ENCODE peak calls at places on chromosomes 2 and 18, in four cellular contexts. One of them, this sample, is unnamed. For H3K4me1, the result is how much of the 10 kb centered on the place peaks cover.

GRCh38 chr2:97673915-97674283 is 4.4 kb downstream of the C2orf92 start:
- DNase-seq in body of pancreas: no peak
- DNase-seq in effector memory CD4-positive, alpha-beta T cell: no peak
- DNase-seq in left ventricle myocardium inferior: no peak
- DNase-seq in this sample: no peak

GRCh38 chr2:157540102-157540501 is 88.6 kb downstream of the ACVR1C start:
- DNase-seq in body of pancreas: no peak
- DNase-seq in effector memory CD4-positive, alpha-beta T cell: no peak
- DNase-seq in left ventricle myocardium inferior: no peak
- DNase-seq in this sample: no peak

GRCh38 chr2:226985227-226985946 is 149.5 kb downstream of the RHBDD1 start:
- DNase-seq in body of pancreas: peak
- DNase-seq in effector memory CD4-positive, alpha-beta T cell: no peak
- DNase-seq in left ventricle myocardium inferior: no peak
- DNase-seq in this sample: peak

GRCh38 chr2:224286923-224287322 is 115.0 kb downstream of the FAM124B start:
- DNase-seq in body of pancreas: no peak
- DNase-seq in effector memory CD4-positive, alpha-beta T cell: no peak
- DNase-seq in left ventricle myocardium inferior: no peak
- DNase-seq in this sample: no peak

GRCh38 chr18:36274296-36274695 is 23.2 kb upstream of the FHOD3 start:
- DNase-seq in body of pancreas: no peak
- DNase-seq in effector memory CD4-positive, alpha-beta T cell: no peak
- DNase-seq in left ventricle myocardium inferior: no peak
- DNase-seq in this sample: no peak

GRCh38 chr2:133054297-133054696 is 384.3 kb upstream of the LYPD1 start:
- DNase-seq in body of pancreas: no peak
- DNase-seq in effector memory CD4-positive, alpha-beta T cell: no peak
- DNase-seq in left ventricle myocardium inferior: no peak
- DNase-seq in this sample: no peak

GRCh38 chr2:179886-180285 is 83.9 kb downstream of the SH3YL1 start:
- DNase-seq in body of pancreas: no peak
- DNase-seq in effector memory CD4-positive, alpha-beta T cell: no peak
- DNase-seq in left ventricle myocardium inferior: no peak
- DNase-seq in this sample: no peak

GRCh38 chr18:12307251-12307736 is 747 bp upstream of the TUBB6 start:
- DNase-seq in body of pancreas: no peak
- DNase-seq in effector memory CD4-positive, alpha-beta T cell: no peak
- DNase-seq in left ventricle myocardium inferior: peak
- DNase-seq in this sample: peak

GRCh38 chr2:24512836-24513235 is 21.8 kb downstream of the NCOA1 start:
- DNase-seq in body of pancreas: no peak
- DNase-seq in effector memory CD4-positive, alpha-beta T cell: no peak
- DNase-seq in left ventricle myocardium inferior: no peak
- DNase-seq in this sample: no peak

GRCh38 chr2:88016948-88017779 is 817 bp upstream of the RNU2-63P start:
- DNase-seq in body of pancreas: peak
- DNase-seq in effector memory CD4-positive, alpha-beta T cell: peak
- DNase-seq in left ventricle myocardium inferior: peak
- DNase-seq in this sample: no peak

GRCh38 chr18:29853126-29853525 is 1189.4 kb downstream of the DSC3 start:
- DNase-seq in body of pancreas: no peak
- DNase-seq in effector memory CD4-positive, alpha-beta T cell: no peak
- DNase-seq in left ventricle myocardium inferior: no peak
- DNase-seq in this sample: no peak

GRCh38 chr2:121860033-121860810 is 104.8 kb downstream of the TSN start:
- DNase-seq in body of pancreas: no peak
- DNase-seq in effector memory CD4-positive, alpha-beta T cell: no peak
- DNase-seq in left ventricle myocardium inferior: no peak
- DNase-seq in this sample: no peak

GRCh38 chr2:9708683-9709538 is 78.1 kb upstream of the YWHAQ start:
- DNase-seq in body of pancreas: no peak
- DNase-seq in effector memory CD4-positive, alpha-beta T cell: no peak
- DNase-seq in left ventricle myocardium inferior: no peak
- DNase-seq in this sample: no peak

GRCh38 chr2:207812058-207812857 is 42.6 kb upstream of the FZD5 start:
- DNase-seq in body of pancreas: no peak
- DNase-seq in effector memory CD4-positive, alpha-beta T cell: no peak
- DNase-seq in left ventricle myocardium inferior: no peak
- DNase-seq in this sample: no peak

DNA sequence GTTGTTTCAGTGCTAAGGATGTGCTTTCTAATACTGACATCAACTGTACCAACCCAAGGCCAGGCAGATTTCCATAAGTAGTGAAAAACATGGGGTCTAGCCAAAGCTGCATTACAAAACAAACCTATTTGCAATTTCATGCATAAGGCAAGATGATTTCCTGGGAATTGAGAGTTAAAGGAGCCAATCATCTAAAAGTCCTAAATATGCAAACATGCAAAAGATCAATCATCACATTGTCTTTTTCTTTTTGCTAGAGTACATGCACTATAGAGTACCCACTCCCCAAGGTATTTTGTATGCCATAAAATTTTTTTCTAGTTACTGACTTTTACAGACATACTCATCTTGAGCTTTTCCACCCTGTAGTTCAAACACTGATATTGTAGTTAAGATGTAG is 22.5 kb downstream of the HNRNPLL start:
- DNase-seq in body of pancreas: no peak
- DNase-seq in effector memory CD4-positive, alpha-beta T cell: no peak
- DNase-seq in left ventricle myocardium inferior: no peak
- DNase-seq in this sample: no peak
- H3K4me1 ChIP-seq in body of pancreas: under half
- H3K4me1 ChIP-seq in effector memory CD4-positive, alpha-beta T cell: under half
- H3K4me1 ChIP-seq in left ventricle myocardium inferior: under half
- H3K4me1 ChIP-seq in this sample: under half

GRCh38 chr2:64007924-64008323 is 11.3 kb downstream of the VPS54 start:
- DNase-seq in body of pancreas: no peak
- DNase-seq in effector memory CD4-positive, alpha-beta T cell: no peak
- DNase-seq in left ventricle myocardium inferior: no peak
- DNase-seq in this sample: no peak
- H3K4me3 ChIP-seq in body of pancreas: no peak
- H3K4me3 ChIP-seq in effector memory CD4-positive, alpha-beta T cell: no peak
- H3K4me3 ChIP-seq in left ventricle myocardium inferior: no peak
- H3K4me3 ChIP-seq in this sample: no peak

GRCh38 chr2:123771928-123772632 is 253.0 kb upstream of the CNTNAP5 start:
- DNase-seq in body of pancreas: no peak
- DNase-seq in effector memory CD4-positive, alpha-beta T cell: no peak
- DNase-seq in left ventricle myocardium inferior: no peak
- DNase-seq in this sample: no peak

GRCh38 chr2:123777116-123777515 is 248.0 kb upstream of the CNTNAP5 start:
- DNase-seq in body of pancreas: no peak
- DNase-seq in effector memory CD4-positive, alpha-beta T cell: no peak
- DNase-seq in left ventricle myocardium inferior: no peak
- DNase-seq in this sample: no peak
- H3K27ac ChIP-seq in body of pancreas: no peak
- H3K27ac ChIP-seq in effector memory CD4-positive, alpha-beta T cell: no peak
- H3K27ac ChIP-seq in left ventricle myocardium inferior: no peak
- H3K27ac ChIP-seq in this sample: no peak

DNA sequence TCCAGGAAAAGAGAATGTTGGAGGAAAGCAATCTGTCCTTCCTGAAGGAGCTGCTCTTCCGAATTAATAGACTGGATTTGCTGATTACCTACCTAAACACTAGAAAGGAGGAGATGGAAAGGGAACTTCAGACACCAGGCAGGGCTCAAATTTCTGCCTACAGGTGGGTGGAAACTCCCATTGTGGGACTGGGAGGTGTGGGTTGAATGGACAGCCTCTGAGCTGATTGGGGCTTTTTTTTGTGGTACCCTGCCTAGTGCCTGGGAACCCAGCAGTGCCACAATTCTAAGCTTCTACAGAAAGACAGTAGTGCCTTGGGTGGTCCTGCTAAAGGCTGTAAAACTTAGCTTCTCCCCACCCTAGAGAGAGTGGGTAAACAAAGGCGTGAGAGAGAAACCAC is 6.3 kb downstream of the CASP8 start:
- DNase-seq in body of pancreas: no peak
- DNase-seq in effector memory CD4-positive, alpha-beta T cell: no peak
- DNase-seq in left ventricle myocardium inferior: no peak
- DNase-seq in this sample: no peak
- H3K4me1 ChIP-seq in body of pancreas: under half
- H3K4me1 ChIP-seq in effector memory CD4-positive, alpha-beta T cell: half or more
- H3K4me1 ChIP-seq in left ventricle myocardium inferior: under half
- H3K4me1 ChIP-seq in this sample: under half

DNA sequence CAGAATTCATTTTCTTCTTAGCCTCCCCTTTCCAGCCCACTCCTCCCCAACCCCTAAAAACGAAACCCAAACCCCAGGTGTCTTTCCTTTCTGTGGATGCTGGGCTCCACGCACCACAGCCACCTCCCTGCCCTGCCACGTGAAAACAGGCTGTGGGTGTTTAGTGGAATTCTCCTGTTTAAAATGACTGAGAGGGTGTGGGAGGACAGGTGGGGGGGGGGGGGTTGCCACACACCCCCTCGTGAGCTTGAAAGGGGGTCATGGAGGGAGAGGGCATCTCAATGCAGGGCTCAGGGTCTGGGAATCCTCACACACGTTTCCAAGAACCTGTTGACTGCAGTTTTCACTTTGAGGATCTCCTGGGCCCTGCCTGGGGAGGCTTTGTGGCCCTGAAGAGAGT is 110.3 kb downstream of the FAM210A start:
- DNase-seq in body of pancreas: no peak
- DNase-seq in effector memory CD4-positive, alpha-beta T cell: no peak
- DNase-seq in left ventricle myocardium inferior: no peak
- DNase-seq in this sample: no peak
- H3K4me3 ChIP-seq in body of pancreas: no peak
- H3K4me3 ChIP-seq in effector memory CD4-positive, alpha-beta T cell: no peak
- H3K4me3 ChIP-seq in left ventricle myocardium inferior: no peak
- H3K4me3 ChIP-seq in this sample: no peak

DNA sequence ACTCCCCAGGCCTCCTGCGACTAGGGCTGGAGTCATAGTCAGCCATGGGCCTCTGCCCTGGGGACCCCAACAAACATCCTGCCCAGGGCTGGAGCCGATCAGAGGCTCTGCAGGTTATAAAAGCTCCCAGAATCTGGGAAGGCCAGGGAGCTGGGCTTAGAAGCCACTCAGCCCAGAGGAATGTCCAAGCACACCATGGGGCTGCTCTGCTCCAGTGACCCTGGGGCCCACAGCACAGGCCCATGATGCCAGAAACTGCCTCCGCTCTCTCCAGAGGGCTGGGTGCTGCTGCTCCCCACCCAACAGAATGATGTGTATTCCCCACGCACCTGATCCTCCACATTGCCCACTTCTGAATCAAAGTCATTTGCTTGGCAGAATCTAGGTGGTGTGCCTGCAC is 88.5 kb downstream of the ARMC9 start:
- DNase-seq in body of pancreas: no peak
- DNase-seq in effector memory CD4-positive, alpha-beta T cell: no peak
- DNase-seq in left ventricle myocardium inferior: no peak
- DNase-seq in this sample: no peak
- H3K27ac ChIP-seq in body of pancreas: no peak
- H3K27ac ChIP-seq in effector memory CD4-positive, alpha-beta T cell: no peak
- H3K27ac ChIP-seq in left ventricle myocardium inferior: no peak
- H3K27ac ChIP-seq in this sample: no peak

GRCh38 chr2:101805146-101806088 is 107.9 kb downstream of the MAP4K4 start:
- DNase-seq in body of pancreas: no peak
- DNase-seq in effector memory CD4-positive, alpha-beta T cell: no peak
- DNase-seq in left ventricle myocardium inferior: no peak
- DNase-seq in this sample: no peak

GRCh38 chr2:101803945-101804696 is 106.6 kb downstream of the MAP4K4 start:
- DNase-seq in body of pancreas: no peak
- DNase-seq in effector memory CD4-positive, alpha-beta T cell: no peak
- DNase-seq in left ventricle myocardium inferior: no peak
- DNase-seq in this sample: no peak

GRCh38 chr2:101801496-101801895 is 104.0 kb downstream of the MAP4K4 start:
- DNase-seq in body of pancreas: no peak
- DNase-seq in effector memory CD4-positive, alpha-beta T cell: no peak
- DNase-seq in left ventricle myocardium inferior: no peak
- DNase-seq in this sample: no peak

GRCh38 chr2:101802329-101802728 is 104.8 kb downstream of the MAP4K4 start:
- DNase-seq in body of pancreas: peak
- DNase-seq in effector memory CD4-positive, alpha-beta T cell: no peak
- DNase-seq in left ventricle myocardium inferior: no peak
- DNase-seq in this sample: no peak

DNA sequence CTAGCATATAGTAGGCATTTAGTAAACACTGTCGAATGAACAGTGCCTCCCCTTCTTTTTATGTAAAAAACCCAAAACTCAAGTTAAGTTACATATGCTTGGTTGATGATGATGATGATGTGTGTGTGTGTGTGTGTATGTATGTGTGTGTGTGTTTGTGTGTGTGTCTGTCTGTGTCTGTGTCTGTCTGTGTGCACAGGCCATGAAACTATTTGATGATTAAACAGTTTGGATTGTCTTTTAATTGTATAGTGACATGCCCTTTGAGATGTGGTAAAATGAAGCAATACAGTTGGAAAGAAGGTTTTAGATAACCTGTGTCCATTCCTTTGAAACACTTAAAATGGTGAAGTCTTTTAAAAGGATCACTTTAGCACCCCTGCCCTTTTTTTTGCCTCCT is 105.6 kb downstream of the MAP4K4 start:
- DNase-seq in body of pancreas: no peak
- DNase-seq in effector memory CD4-positive, alpha-beta T cell: no peak
- DNase-seq in left ventricle myocardium inferior: no peak
- DNase-seq in this sample: no peak
- H3K4me1 ChIP-seq in body of pancreas: under half
- H3K4me1 ChIP-seq in effector memory CD4-positive, alpha-beta T cell: under half
- H3K4me1 ChIP-seq in left ventricle myocardium inferior: half or more
- H3K4me1 ChIP-seq in this sample: under half

GRCh38 chr2:189673661-189674373 is 653 bp upstream of the ANKAR start:
- DNase-seq in body of pancreas: no peak
- DNase-seq in effector memory CD4-positive, alpha-beta T cell: no peak
- DNase-seq in left ventricle myocardium inferior: no peak
- DNase-seq in this sample: no peak
- H3K4me3 ChIP-seq in body of pancreas: no peak
- H3K4me3 ChIP-seq in effector memory CD4-positive, alpha-beta T cell: peak
- H3K4me3 ChIP-seq in left ventricle myocardium inferior: peak
- H3K4me3 ChIP-seq in this sample: peak

This sample was measured in heart right ventricle.